ENCODE peak calls at places on chromosomes 6 and 20, in seven cellular contexts. One of them, this sample, is unnamed.

GRCh38 chr20:728022-728944 is 40.0 kb downstream of the SLC52A3 start:
- DNase-seq in prostate gland: peak
- DNase-seq in CD8-positive, alpha-beta memory T cell: no peak
- DNase-seq in activated CD8-positive, alpha-beta memory T cell treated with anti-CD3 and anti-CD28 coated beads for 24 hours: peak
- DNase-seq in kidney epithelial cell: no peak
- DNase-seq in activated T-helper 2 cell treated with anti-CD3 and anti-CD28 coated beads, Interferon-gamma antibody, Interleukin-2, Interleukin-4, amounts not matched to agents 10 μg/mL and 5 μg/mL and 100 μg/mL, durations not matched to agents 14 hours and 24 hours and 36 hours: peak
- DNase-seq in Caki2: peak
- DNase-seq in this sample: no peak

GRCh38 chr20:32088759-32089158 is 20.8 kb upstream of the TM9SF4 start:
- DNase-seq in kidney epithelial cell: no peak
- DNase-seq in prostate gland: no peak
- DNase-seq in Caki2: no peak
- DNase-seq in activated CD8-positive, alpha-beta memory T cell treated with anti-CD3 and anti-CD28 coated beads for 24 hours: no peak
- DNase-seq in CD8-positive, alpha-beta memory T cell: no peak
- DNase-seq in activated T-helper 2 cell treated with anti-CD3 and anti-CD28 coated beads, Interferon-gamma antibody, Interleukin-2, Interleukin-4, amounts not matched to agents 10 μg/mL and 5 μg/mL and 100 μg/mL, durations not matched to agents 14 hours and 24 hours and 36 hours: no peak
- DNase-seq in this sample: no peak

GRCh38 chr6:4967301-4968030 is 36.4 kb downstream of the RPP40 start:
- DNase-seq in activated T-helper 2 cell treated with anti-CD3 and anti-CD28 coated beads, Interferon-gamma antibody, Interleukin-2, Interleukin-4, amounts not matched to agents 10 μg/mL and 5 μg/mL and 100 μg/mL, durations not matched to agents 14 hours and 24 hours and 36 hours: no peak
- DNase-seq in kidney epithelial cell: no peak
- DNase-seq in activated CD8-positive, alpha-beta memory T cell treated with anti-CD3 and anti-CD28 coated beads for 24 hours: no peak
- DNase-seq in Caki2: no peak
- DNase-seq in prostate gland: no peak
- DNase-seq in CD8-positive, alpha-beta memory T cell: no peak
- DNase-seq in this sample: no peak

GRCh38 chr20:3312940-3313656 is 74.1 kb upstream of the SLC4A11 start:
- DNase-seq in activated T-helper 2 cell treated with anti-CD3 and anti-CD28 coated beads, Interferon-gamma antibody, Interleukin-2, Interleukin-4, amounts not matched to agents 10 μg/mL and 5 μg/mL and 100 μg/mL, durations not matched to agents 14 hours and 24 hours and 36 hours: no peak
- DNase-seq in Caki2: peak
- DNase-seq in prostate gland: no peak
- DNase-seq in CD8-positive, alpha-beta memory T cell: no peak
- DNase-seq in activated CD8-positive, alpha-beta memory T cell treated with anti-CD3 and anti-CD28 coated beads for 24 hours: no peak
- DNase-seq in kidney epithelial cell: peak
- DNase-seq in this sample: no peak

GRCh38 chr6:120938876-120939231 is 395.4 kb downstream of the TBC1D32 start:
- DNase-seq in prostate gland: no peak
- DNase-seq in kidney epithelial cell: no peak
- DNase-seq in Caki2: no peak
- DNase-seq in activated T-helper 2 cell treated with anti-CD3 and anti-CD28 coated beads, Interferon-gamma antibody, Interleukin-2, Interleukin-4, amounts not matched to agents 10 μg/mL and 5 μg/mL and 100 μg/mL, durations not matched to agents 14 hours and 24 hours and 36 hours: no peak
- DNase-seq in activated CD8-positive, alpha-beta memory T cell treated with anti-CD3 and anti-CD28 coated beads for 24 hours: no peak
- DNase-seq in CD8-positive, alpha-beta memory T cell: no peak
- DNase-seq in this sample: no peak

GRCh38 chr6:30357678-30358339 is 12.9 kb downstream of the RPP21 start:
- DNase-seq in CD8-positive, alpha-beta memory T cell: peak
- DNase-seq in prostate gland: peak
- DNase-seq in Caki2: peak
- DNase-seq in activated CD8-positive, alpha-beta memory T cell treated with anti-CD3 and anti-CD28 coated beads for 24 hours: peak
- DNase-seq in kidney epithelial cell: peak
- DNase-seq in activated T-helper 2 cell treated with anti-CD3 and anti-CD28 coated beads, Interferon-gamma antibody, Interleukin-2, Interleukin-4, amounts not matched to agents 10 μg/mL and 5 μg/mL and 100 μg/mL, durations not matched to agents 14 hours and 24 hours and 36 hours: peak
- DNase-seq in this sample: no peak

GRCh38 chr6:43724914-43725642 is 37.5 kb upstream of the MRPS18A start:
- DNase-seq in kidney epithelial cell: peak
- DNase-seq in prostate gland: peak
- DNase-seq in activated T-helper 2 cell treated with anti-CD3 and anti-CD28 coated beads, Interferon-gamma antibody, Interleukin-2, Interleukin-4, amounts not matched to agents 10 μg/mL and 5 μg/mL and 100 μg/mL, durations not matched to agents 14 hours and 24 hours and 36 hours: peak
- DNase-seq in activated CD8-positive, alpha-beta memory T cell treated with anti-CD3 and anti-CD28 coated beads for 24 hours: peak
- DNase-seq in CD8-positive, alpha-beta memory T cell: peak
- DNase-seq in Caki2: peak
- DNase-seq in this sample: peak

GRCh38 chr6:1610497-1611321 is 994 bp downstream of the FOXC1 start:
- DNase-seq in kidney epithelial cell: no peak
- DNase-seq in Caki2: peak
- DNase-seq in activated CD8-positive, alpha-beta memory T cell treated with anti-CD3 and anti-CD28 coated beads for 24 hours: peak
- DNase-seq in CD8-positive, alpha-beta memory T cell: no peak
- DNase-seq in prostate gland: no peak
- DNase-seq in activated T-helper 2 cell treated with anti-CD3 and anti-CD28 coated beads, Interferon-gamma antibody, Interleukin-2, Interleukin-4, amounts not matched to agents 10 μg/mL and 5 μg/mL and 100 μg/mL, durations not matched to agents 14 hours and 24 hours and 36 hours: no peak
- DNase-seq in this sample: no peak

GRCh38 chr6:39313526-39314272 is 520 bp downstream of the KCNK17 start:
- DNase-seq in CD8-positive, alpha-beta memory T cell: no peak
- DNase-seq in activated T-helper 2 cell treated with anti-CD3 and anti-CD28 coated beads, Interferon-gamma antibody, Interleukin-2, Interleukin-4, amounts not matched to agents 10 μg/mL and 5 μg/mL and 100 μg/mL, durations not matched to agents 14 hours and 24 hours and 36 hours: no peak
- DNase-seq in kidney epithelial cell: no peak
- DNase-seq in Caki2: no peak
- DNase-seq in prostate gland: no peak
- DNase-seq in activated CD8-positive, alpha-beta memory T cell treated with anti-CD3 and anti-CD28 coated beads for 24 hours: no peak
- DNase-seq in this sample: no peak

GRCh38 chr6:110828396-110828795 is 13.1 kb upstream of the CDK19 start:
- DNase-seq in activated T-helper 2 cell treated with anti-CD3 and anti-CD28 coated beads, Interferon-gamma antibody, Interleukin-2, Interleukin-4, amounts not matched to agents 10 μg/mL and 5 μg/mL and 100 μg/mL, durations not matched to agents 14 hours and 24 hours and 36 hours: no peak
- DNase-seq in kidney epithelial cell: no peak
- DNase-seq in CD8-positive, alpha-beta memory T cell: no peak
- DNase-seq in activated CD8-positive, alpha-beta memory T cell treated with anti-CD3 and anti-CD28 coated beads for 24 hours: no peak
- DNase-seq in Caki2: no peak
- DNase-seq in prostate gland: no peak
- DNase-seq in this sample: no peak

GRCh38 chr6:114249522-114249921 is 93.3 kb downstream of the HS3ST5 start:
- DNase-seq in CD8-positive, alpha-beta memory T cell: no peak
- DNase-seq in prostate gland: no peak
- DNase-seq in kidney epithelial cell: no peak
- DNase-seq in activated CD8-positive, alpha-beta memory T cell treated with anti-CD3 and anti-CD28 coated beads for 24 hours: no peak
- DNase-seq in activated T-helper 2 cell treated with anti-CD3 and anti-CD28 coated beads, Interferon-gamma antibody, Interleukin-2, Interleukin-4, amounts not matched to agents 10 μg/mL and 5 μg/mL and 100 μg/mL, durations not matched to agents 14 hours and 24 hours and 36 hours: no peak
- DNase-seq in Caki2: no peak
- DNase-seq in this sample: no peak

GRCh38 chr20:3843490-3843889 is 3.1 kb upstream of the MAVS start:
- DNase-seq in Caki2: peak
- DNase-seq in kidney epithelial cell: no peak
- DNase-seq in CD8-positive, alpha-beta memory T cell: no peak
- DNase-seq in activated T-helper 2 cell treated with anti-CD3 and anti-CD28 coated beads, Interferon-gamma antibody, Interleukin-2, Interleukin-4, amounts not matched to agents 10 μg/mL and 5 μg/mL and 100 μg/mL, durations not matched to agents 14 hours and 24 hours and 36 hours: no peak
- DNase-seq in prostate gland: no peak
- DNase-seq in activated CD8-positive, alpha-beta memory T cell treated with anti-CD3 and anti-CD28 coated beads for 24 hours: no peak
- DNase-seq in this sample: no peak

GRCh38 chr6:47646689-47647088 is 51.7 kb upstream of the ADGRF4 start:
- DNase-seq in activated T-helper 2 cell treated with anti-CD3 and anti-CD28 coated beads, Interferon-gamma antibody, Interleukin-2, Interleukin-4, amounts not matched to agents 10 μg/mL and 5 μg/mL and 100 μg/mL, durations not matched to agents 14 hours and 24 hours and 36 hours: no peak
- DNase-seq in activated CD8-positive, alpha-beta memory T cell treated with anti-CD3 and anti-CD28 coated beads for 24 hours: no peak
- DNase-seq in kidney epithelial cell: no peak
- DNase-seq in prostate gland: no peak
- DNase-seq in Caki2: no peak
- DNase-seq in CD8-positive, alpha-beta memory T cell: no peak
- DNase-seq in this sample: no peak

GRCh38 chr6:111353914-111354464 is 129.0 kb downstream of the REV3L start:
- DNase-seq in activated T-helper 2 cell treated with anti-CD3 and anti-CD28 coated beads, Interferon-gamma antibody, Interleukin-2, Interleukin-4, amounts not matched to agents 10 μg/mL and 5 μg/mL and 100 μg/mL, durations not matched to agents 14 hours and 24 hours and 36 hours: no peak
- DNase-seq in Caki2: no peak
- DNase-seq in CD8-positive, alpha-beta memory T cell: no peak
- DNase-seq in prostate gland: no peak
- DNase-seq in kidney epithelial cell: no peak
- DNase-seq in activated CD8-positive, alpha-beta memory T cell treated with anti-CD3 and anti-CD28 coated beads for 24 hours: no peak
- DNase-seq in this sample: no peak

GRCh38 chr6:85864453-85865401 is 222.0 kb upstream of the SYNCRIP start:
- DNase-seq in kidney epithelial cell: no peak
- DNase-seq in activated T-helper 2 cell treated with anti-CD3 and anti-CD28 coated beads, Interferon-gamma antibody, Interleukin-2, Interleukin-4, amounts not matched to agents 10 μg/mL and 5 μg/mL and 100 μg/mL, durations not matched to agents 14 hours and 24 hours and 36 hours: no peak
- DNase-seq in activated CD8-positive, alpha-beta memory T cell treated with anti-CD3 and anti-CD28 coated beads for 24 hours: no peak
- DNase-seq in CD8-positive, alpha-beta memory T cell: no peak
- DNase-seq in Caki2: no peak
- DNase-seq in prostate gland: peak
- DNase-seq in this sample: no peak

GRCh38 chr20:55678126-55678525 is 327.2 kb downstream of the CBLN4 start:
- DNase-seq in kidney epithelial cell: no peak
- DNase-seq in prostate gland: no peak
- DNase-seq in activated CD8-positive, alpha-beta memory T cell treated with anti-CD3 and anti-CD28 coated beads for 24 hours: no peak
- DNase-seq in CD8-positive, alpha-beta memory T cell: no peak
- DNase-seq in Caki2: no peak
- DNase-seq in activated T-helper 2 cell treated with anti-CD3 and anti-CD28 coated beads, Interferon-gamma antibody, Interleukin-2, Interleukin-4, amounts not matched to agents 10 μg/mL and 5 μg/mL and 100 μg/mL, durations not matched to agents 14 hours and 24 hours and 36 hours: no peak
- DNase-seq in this sample: no peak

GRCh38 chr20:38805958-38806854 is 709 bp downstream of the PPP1R16B start:
- DNase-seq in prostate gland: no peak
- DNase-seq in Caki2: no peak
- DNase-seq in activated CD8-positive, alpha-beta memory T cell treated with anti-CD3 and anti-CD28 coated beads for 24 hours: peak
- DNase-seq in kidney epithelial cell: no peak
- DNase-seq in CD8-positive, alpha-beta memory T cell: peak
- DNase-seq in activated T-helper 2 cell treated with anti-CD3 and anti-CD28 coated beads, Interferon-gamma antibody, Interleukin-2, Interleukin-4, amounts not matched to agents 10 μg/mL and 5 μg/mL and 100 μg/mL, durations not matched to agents 14 hours and 24 hours and 36 hours: peak
- DNase-seq in this sample: peak

This sample was measured in activated T-helper 1 cell treated with Interleukin-2 at 50 U/mL for 16 hours.